ENCODE peak calls at places on chromosomes 11 and 22, in four cellular contexts. One of them, this sample, is unnamed. For H3K4me1, the result is how much of the 10 kb centered on the place peaks cover.

GRCh38 chr22:20011123-20011992 is 5.3 kb downstream of the ARVCF start:
- DNase-seq in tibial artery: peak
- DNase-seq in CD4-positive, CD25-positive, alpha-beta regulatory T cell: no peak
- DNase-seq in colonic mucosa: no peak
- DNase-seq in this sample: no peak

GRCh38 chr11:67238894-67239794 is 27.1 kb upstream of the GRK2 start:
- DNase-seq in tibial artery: no peak
- DNase-seq in CD4-positive, CD25-positive, alpha-beta regulatory T cell: no peak
- DNase-seq in colonic mucosa: no peak
- DNase-seq in this sample: no peak

GRCh38 chr22:27846248-27846760 is 44.7 kb upstream of the MN1 start:
- DNase-seq in tibial artery: no peak
- DNase-seq in CD4-positive, CD25-positive, alpha-beta regulatory T cell: no peak
- DNase-seq in colonic mucosa: no peak
- DNase-seq in this sample: no peak

GRCh38 chr11:9820260-9820659 is 156.4 kb downstream of the SWAP70 start:
- DNase-seq in tibial artery: no peak
- DNase-seq in CD4-positive, CD25-positive, alpha-beta regulatory T cell: no peak
- DNase-seq in colonic mucosa: no peak
- DNase-seq in this sample: no peak

GRCh38 chr22:47238886-47239860 is 476.7 kb downstream of the TBC1D22A start:
- DNase-seq in tibial artery: no peak
- DNase-seq in CD4-positive, CD25-positive, alpha-beta regulatory T cell: no peak
- DNase-seq in colonic mucosa: no peak
- DNase-seq in this sample: no peak

GRCh38 chr11:46239801-46240061 is 37.7 kb upstream of the CREB3L1 start:
- DNase-seq in tibial artery: no peak
- DNase-seq in CD4-positive, CD25-positive, alpha-beta regulatory T cell: no peak
- DNase-seq in colonic mucosa: no peak
- DNase-seq in this sample: no peak

GRCh38 chr11:15977116-15977515 is 379.2 kb downstream of the SOX6 start:
- DNase-seq in tibial artery: no peak
- DNase-seq in CD4-positive, CD25-positive, alpha-beta regulatory T cell: no peak
- DNase-seq in colonic mucosa: no peak
- DNase-seq in this sample: no peak

GRCh38 chr22:41001722-41002122 is 50.5 kb downstream of the RBX1 start:
- DNase-seq in tibial artery: no peak
- DNase-seq in CD4-positive, CD25-positive, alpha-beta regulatory T cell: no peak
- DNase-seq in colonic mucosa: no peak
- DNase-seq in this sample: no peak

GRCh38 chr22:50467773-50468440 is 6.9 kb downstream of the SBF1 start:
- DNase-seq in tibial artery: no peak
- DNase-seq in CD4-positive, CD25-positive, alpha-beta regulatory T cell: no peak
- DNase-seq in colonic mucosa: no peak
- DNase-seq in this sample: no peak

GRCh38 chr11:73324116-73324515 is 16.0 kb downstream of the ARHGEF17 start:
- DNase-seq in tibial artery: no peak
- DNase-seq in CD4-positive, CD25-positive, alpha-beta regulatory T cell: no peak
- DNase-seq in colonic mucosa: no peak
- DNase-seq in this sample: no peak

GRCh38 chr11:73324665-73325035 is 16.6 kb downstream of the ARHGEF17 start:
- DNase-seq in tibial artery: no peak
- DNase-seq in CD4-positive, CD25-positive, alpha-beta regulatory T cell: no peak
- DNase-seq in colonic mucosa: no peak
- DNase-seq in this sample: no peak

GRCh38 chr11:73322986-73323306 is 14.9 kb downstream of the ARHGEF17 start:
- DNase-seq in tibial artery: no peak
- DNase-seq in CD4-positive, CD25-positive, alpha-beta regulatory T cell: no peak
- DNase-seq in colonic mucosa: no peak
- DNase-seq in this sample: no peak

GRCh38 chr11:73322111-73322985 is 14.3 kb downstream of the ARHGEF17 start:
- DNase-seq in tibial artery: no peak
- DNase-seq in CD4-positive, CD25-positive, alpha-beta regulatory T cell: no peak
- DNase-seq in colonic mucosa: no peak
- DNase-seq in this sample: peak

GRCh38 chr11:73323464-73323863 is 15.4 kb downstream of the ARHGEF17 start:
- DNase-seq in tibial artery: peak
- DNase-seq in CD4-positive, CD25-positive, alpha-beta regulatory T cell: no peak
- DNase-seq in colonic mucosa: peak
- DNase-seq in this sample: peak
- H3K4me1 ChIP-seq in tibial artery: under half
- H3K4me1 ChIP-seq in CD4-positive, CD25-positive, alpha-beta regulatory T cell: under half
- H3K4me1 ChIP-seq in colonic mucosa: under half
- H3K4me1 ChIP-seq in this sample: half or more

GRCh38 chr22:42994276-42994916 is 20.6 kb downstream of the PACSIN2 start:
- DNase-seq in tibial artery: no peak
- DNase-seq in CD4-positive, CD25-positive, alpha-beta regulatory T cell: no peak
- DNase-seq in colonic mucosa: no peak
- DNase-seq in this sample: no peak
- H3K4me1 ChIP-seq in tibial artery: under half
- H3K4me1 ChIP-seq in CD4-positive, CD25-positive, alpha-beta regulatory T cell: under half
- H3K4me1 ChIP-seq in colonic mucosa: under half
- H3K4me1 ChIP-seq in this sample: half or more

GRCh38 chr22:21946262-21946925 is 6.3 kb downstream of the PPM1F start:
- DNase-seq in tibial artery: no peak
- DNase-seq in CD4-positive, CD25-positive, alpha-beta regulatory T cell: no peak
- DNase-seq in colonic mucosa: no peak
- DNase-seq in this sample: no peak
- H3K4me1 ChIP-seq in tibial artery: under half
- H3K4me1 ChIP-seq in CD4-positive, CD25-positive, alpha-beta regulatory T cell: under half
- H3K4me1 ChIP-seq in colonic mucosa: under half
- H3K4me1 ChIP-seq in this sample: under half

GRCh38 chr11:65911682-65912568 is 6.9 kb downstream of the C11orf68 start:
- DNase-seq in tibial artery: peak
- DNase-seq in CD4-positive, CD25-positive, alpha-beta regulatory T cell: no peak
- DNase-seq in colonic mucosa: peak
- DNase-seq in this sample: peak

GRCh38 chr11:65907878-65908277 is 7.7 kb upstream of the FOSL1 start:
- DNase-seq in tibial artery: no peak
- DNase-seq in CD4-positive, CD25-positive, alpha-beta regulatory T cell: no peak
- DNase-seq in colonic mucosa: no peak
- DNase-seq in this sample: no peak

GRCh38 chr11:65903715-65904114 is 3.5 kb upstream of the FOSL1 start:
- DNase-seq in tibial artery: no peak
- DNase-seq in CD4-positive, CD25-positive, alpha-beta regulatory T cell: no peak
- DNase-seq in colonic mucosa: no peak
- DNase-seq in this sample: no peak

GRCh38 chr11:65903068-65903481 is 2.9 kb upstream of the FOSL1 start:
- DNase-seq in tibial artery: no peak
- DNase-seq in CD4-positive, CD25-positive, alpha-beta regulatory T cell: no peak
- DNase-seq in colonic mucosa: no peak
- DNase-seq in this sample: no peak

GRCh38 chr11:65906602-65907001 is 6.4 kb upstream of the FOSL1 start:
- DNase-seq in tibial artery: no peak
- DNase-seq in CD4-positive, CD25-positive, alpha-beta regulatory T cell: no peak
- DNase-seq in colonic mucosa: no peak
- DNase-seq in this sample: no peak
- H3K4me1 ChIP-seq in tibial artery: under half
- H3K4me1 ChIP-seq in CD4-positive, CD25-positive, alpha-beta regulatory T cell: under half
- H3K4me1 ChIP-seq in colonic mucosa: under half
- H3K4me1 ChIP-seq in this sample: under half

GRCh38 chr11:45091563-45092392 is 54.7 kb upstream of the PRDM11 start:
- DNase-seq in tibial artery: no peak
- DNase-seq in CD4-positive, CD25-positive, alpha-beta regulatory T cell: no peak
- DNase-seq in colonic mucosa: no peak
- DNase-seq in this sample: peak
- H3K4me1 ChIP-seq in tibial artery: under half
- H3K4me1 ChIP-seq in CD4-positive, CD25-positive, alpha-beta regulatory T cell: under half
- H3K4me1 ChIP-seq in colonic mucosa: under half
- H3K4me1 ChIP-seq in this sample: under half

GRCh38 chr11:43922295-43922648 is 20.2 kb upstream of the C11orf96 start:
- DNase-seq in tibial artery: no peak
- DNase-seq in CD4-positive, CD25-positive, alpha-beta regulatory T cell: no peak
- DNase-seq in colonic mucosa: no peak
- DNase-seq in this sample: no peak
- H3K4me1 ChIP-seq in tibial artery: under half
- H3K4me1 ChIP-seq in CD4-positive, CD25-positive, alpha-beta regulatory T cell: under half
- H3K4me1 ChIP-seq in colonic mucosa: under half
- H3K4me1 ChIP-seq in this sample: half or more

DNA sequence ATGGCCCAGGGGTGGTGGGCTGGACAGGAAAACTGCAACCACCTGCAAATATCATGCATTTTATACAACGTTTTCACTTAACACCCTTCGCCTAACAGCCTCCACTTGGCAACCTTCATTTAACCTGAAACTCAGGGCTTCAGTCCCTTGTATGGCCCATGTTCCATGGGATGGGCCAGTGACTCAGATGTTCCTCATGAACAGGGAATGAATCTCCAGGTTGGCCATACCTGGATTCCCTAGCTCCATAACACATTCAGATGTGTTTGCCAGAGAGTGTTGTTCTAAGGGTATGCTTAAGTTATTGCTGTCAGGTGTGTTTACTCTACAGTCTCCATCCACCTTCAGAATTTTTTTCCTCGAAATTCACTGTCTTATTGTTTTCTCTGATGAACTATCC is 316.9 kb downstream of the JRKL start:
- DNase-seq in tibial artery: no peak
- DNase-seq in CD4-positive, CD25-positive, alpha-beta regulatory T cell: no peak
- DNase-seq in colonic mucosa: peak
- DNase-seq in this sample: no peak
- H3K4me1 ChIP-seq in tibial artery: under half
- H3K4me1 ChIP-seq in CD4-positive, CD25-positive, alpha-beta regulatory T cell: under half
- H3K4me1 ChIP-seq in colonic mucosa: under half
- H3K4me1 ChIP-seq in this sample: under half

GRCh38 chr11:61148016-61148640 is 13.1 kb downstream of the VPS37C start:
- DNase-seq in tibial artery: no peak
- DNase-seq in CD4-positive, CD25-positive, alpha-beta regulatory T cell: no peak
- DNase-seq in colonic mucosa: no peak
- DNase-seq in this sample: no peak
- H3K4me1 ChIP-seq in tibial artery: under half
- H3K4me1 ChIP-seq in CD4-positive, CD25-positive, alpha-beta regulatory T cell: under half
- H3K4me1 ChIP-seq in colonic mucosa: under half
- H3K4me1 ChIP-seq in this sample: under half

DNA sequence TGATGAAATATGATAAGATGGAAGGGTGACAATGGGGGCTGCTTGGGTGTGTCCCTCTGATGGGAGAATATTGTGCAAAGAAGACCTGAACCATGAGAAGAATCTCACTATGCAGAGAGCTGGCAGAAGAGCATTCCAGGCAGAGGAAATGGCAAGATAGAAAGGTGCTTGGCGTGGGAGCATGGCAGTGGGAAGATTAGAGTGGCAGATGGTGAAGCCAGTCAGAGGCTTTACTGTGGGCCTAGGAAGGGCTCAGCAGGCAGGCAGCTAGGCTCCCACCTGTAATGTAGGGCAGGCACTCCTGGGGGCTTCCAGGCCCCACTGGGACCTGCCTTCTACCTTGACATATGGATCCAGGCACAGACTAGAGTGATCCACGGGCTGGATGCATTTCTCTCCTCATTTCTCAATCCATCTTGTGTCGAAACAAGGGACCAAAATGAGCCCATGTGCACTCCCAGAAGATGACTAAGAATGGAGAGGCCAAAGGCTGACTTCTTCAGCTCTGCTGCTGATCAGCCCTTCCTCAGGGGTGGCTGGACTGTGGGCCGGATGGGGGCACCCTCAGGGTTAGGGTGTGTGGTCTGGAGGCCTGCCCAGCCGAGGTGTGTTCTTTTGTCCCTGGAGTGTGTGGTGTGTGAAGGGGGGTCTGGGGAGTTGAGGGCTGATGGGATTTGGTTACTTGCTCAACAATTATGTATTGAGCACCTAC is 88.3 kb downstream of the TSPAN18 start:
- DNase-seq in tibial artery: no peak
- DNase-seq in CD4-positive, CD25-positive, alpha-beta regulatory T cell: no peak
- DNase-seq in colonic mucosa: no peak
- DNase-seq in this sample: no peak
- H3K4me1 ChIP-seq in tibial artery: under half
- H3K4me1 ChIP-seq in CD4-positive, CD25-positive, alpha-beta regulatory T cell: under half
- H3K4me1 ChIP-seq in colonic mucosa: under half
- H3K4me1 ChIP-seq in this sample: under half